ENCODE peak calls at places on chromosomes 12 and 14, in ten cellular contexts. J is sciatic nerve; A is EH; F is AG08395; B is progenitor cell of endocrine pancreas; E is ureter; N is GM12892; Z is CD4-positive, alpha-beta T cell; V is HFFc6; X is CD8-positive, alpha-beta memory T cell. C is an unnamed sample.

GRCh38 chr14:101687756-101688546 is 73.6 kb upstream of the PPP2R5C start:
- DNase-seq in J (no peak), A (no peak), F (no peak), B (no peak), E (no peak), N (no peak), Z (no peak), V (no peak), X (no peak), C (no peak)

GRCh38 chr12:8038659-8039114 is 6.2 kb downstream of the FOXJ2 start:
- DNase-seq in J (no peak), A (peak), F (peak), B (no peak), E (peak), N (no peak), Z (no peak), V (peak), X (peak), C (no peak)

GRCh38 chr14:30058401-30058800 is 130.8 kb upstream of the PRKD1 start:
- DNase-seq in J (no peak), A (peak), F (no peak), B (no peak), E (no peak), N (no peak), Z (no peak), V (no peak), X (no peak), C (no peak)

GRCh38 chr12:14849664-14850063 is 6.3 kb upstream of the ART4 start:
- DNase-seq in J (no peak), A (peak), F (no peak), B (no peak), E (no peak), N (no peak), Z (no peak), V (no peak), X (no peak), C (no peak)

GRCh38 chr12:107329569-107330324 is 236.4 kb upstream of the CRY1 start:
- DNase-seq in J (no peak), A (peak), F (no peak), B (no peak), E (no peak), N (no peak), Z (no peak), V (no peak), X (no peak), C (no peak)

GRCh38 chr14:105060751-105061427 is 4.3 kb downstream of the GPR132 start:
- DNase-seq in J (peak), A (no peak), F (no peak), B (no peak), E (no peak), N (no peak), Z (no peak), V (no peak), X (peak), C (no peak)

GRCh38 chr14:77025744-77026165 is 2.8 kb downstream of the IRF2BPL start:
- DNase-seq in J (no peak), A (peak), F (no peak), B (no peak), E (no peak), N (no peak), Z (no peak), V (no peak), X (no peak), C (no peak)

GRCh38 chr14:31263485-31264133 is 56.0 kb upstream of the HECTD1 start:
- DNase-seq in J (no peak), A (peak), F (peak), B (no peak), E (peak), N (no peak), Z (no peak), V (peak), X (no peak), C (peak)

GRCh38 chr14:37590096-37590809 is 4.8 kb downstream of the FOXA1 start:
- DNase-seq in J (no peak), A (no peak), F (no peak), B (no peak), E (no peak), N (no peak), Z (no peak), V (no peak), X (no peak), C (no peak)

GRCh38 chr12:85179680-85180300 is 100.2 kb upstream of the ALX1 start:
- DNase-seq in J (no peak), A (no peak), F (no peak), B (no peak), E (no peak), N (no peak), Z (no peak), V (no peak), X (no peak), C (no peak)

GRCh38 chr12:68106160-68106559 is 53.4 kb downstream of the IFNG start:
- DNase-seq in J (no peak), A (peak), F (peak), B (no peak), E (no peak), N (no peak), Z (no peak), V (peak), X (no peak), C (no peak)

GRCh38 chr12:94062796-94063635 is 85.4 kb upstream of the PLXNC1 start:
- DNase-seq in J (no peak), A (no peak), F (no peak), B (no peak), E (no peak), N (no peak), Z (no peak), V (no peak), X (no peak), C (no peak)

GRCh38 chr12:81330480-81330879 is 252.6 kb downstream of the ACSS3 start:
- DNase-seq in J (no peak), A (no peak), F (no peak), B (no peak), E (no peak), N (no peak), Z (no peak), V (no peak), X (no peak), C (no peak)

GRCh38 chr14:21093769-21094681 is 4.4 kb downstream of the ZNF219 start:
- DNase-seq in J (no peak), A (no peak), F (no peak), B (no peak), E (no peak), N (no peak), Z (no peak), V (no peak), X (no peak), C (no peak)

GRCh38 chr12:47894068-47894467 is 10.7 kb downstream of the VDR start:
- DNase-seq in J (no peak), A (no peak), F (no peak), B (no peak), E (no peak), N (no peak), Z (no peak), V (no peak), X (no peak), C (no peak)

GRCh38 chr14:47675489-47676300 is at the start of gene MDGA2:
- DNase-seq in J (no peak), A (no peak), F (no peak), B (no peak), E (no peak), N (no peak), Z (no peak), V (no peak), X (no peak), C (no peak)

GRCh38 chr14:103443106-103443505 is 57.9 kb downstream of the MARK3 start:
- DNase-seq in J (no peak), A (no peak), F (no peak), B (no peak), E (no peak), N (no peak), Z (no peak), V (no peak), X (no peak), C (no peak)

GRCh38 chr12:120843472-120843871 is 60.7 kb downstream of the SPPL3 start:
- DNase-seq in J (no peak), A (no peak), F (no peak), B (no peak), E (no peak), N (no peak), Z (no peak), V (no peak), X (no peak), C (no peak)

GRCh38 chr14:98366429-98366828 is 905.6 kb downstream of the BCL11B start:
- DNase-seq in J (no peak), A (no peak), F (no peak), B (no peak), E (no peak), N (no peak), Z (no peak), V (no peak), X (no peak), C (no peak)

GRCh38 chr12:11508699-11509098 is 113.3 kb upstream of the PRB2 start:
- DNase-seq in J (no peak), A (peak), F (peak), B (no peak), E (no peak), N (no peak), Z (no peak), V (peak), X (no peak), C (no peak)

GRCh38 chr14:32620724-32621123 is 291.6 kb downstream of the AKAP6 start:
- DNase-seq in J (no peak), A (peak), F (no peak), B (no peak), E (no peak), N (no peak), Z (no peak), V (no peak), X (no peak), C (no peak)